ENCODE peak calls at places on chromosomes 13 and 19, in four cellular contexts. V, P, C and D are unnamed samples.
A peak's percentile ranks its signal among the peaks of the same experiment; 100 is the strongest.

GRCh38 chr19:31943305-31943704 is 402.1 kb upstream of the ZNF507 start:
- DNase-seq in V (no peak), P (no peak), C (no peak), D (no peak)

GRCh38 chr19:52464798-52465470 is 11.6 kb downstream of the ZNF578 start:
- DNase-seq in V (peak; percentile 64), P (no peak), C (peak; percentile 24), D (no peak)

GRCh38 chr13:76687467-76687866 is 198.7 kb downstream of the KCTD12 start:
- DNase-seq in V (no peak), P (no peak), C (no peak), D (no peak)

GRCh38 chr13:109485136-109485794 is 301.1 kb downstream of the IRS2 start:
- DNase-seq in V (no peak), P (no peak), C (no peak), D (no peak)

GRCh38 chr13:48156466-48156865 is 61.6 kb upstream of the MED4 start:
- DNase-seq in V (peak; percentile 37), P (no peak), C (no peak), D (no peak)

GRCh38 chr13:85597790-85598500 is 201.3 kb downstream of the SLITRK6 start:
- DNase-seq in V (no peak), P (no peak), C (no peak), D (no peak)

GRCh38 chr13:19957320-19958118 is 1.0 kb upstream of the ZMYM2 start:
- DNase-seq in V (no peak), P (peak; percentile 60), C (no peak), D (no peak)

GRCh38 chr13:90723381-90723780 is 624.1 kb upstream of the MIR17HG start:
- DNase-seq in V (no peak), P (no peak), C (no peak), D (no peak)

GRCh38 chr13:27388236-27388635 is 36.2 kb upstream of the GTF3A start:
- DNase-seq in V (no peak), P (no peak), C (no peak), D (no peak)

GRCh38 chr19:1122972-1123363 is 19.2 kb downstream of the GPX4 start:
- DNase-seq in V (peak; percentile 88), P (no peak), C (peak; percentile 29), D (peak; percentile 100)

GRCh38 chr13:34155931-34156607 is 338.1 kb downstream of the RFC3 start:
- DNase-seq in V (no peak), P (no peak), C (no peak), D (no peak)

GRCh38 chr13:81031996-81032395 is 691.1 kb upstream of the SPRY2 start:
- DNase-seq in V (no peak), P (no peak), C (no peak), D (no peak)

GRCh38 chr13:98467263-98467985 is 109.5 kb downstream of the STK24 start:
- DNase-seq in V (no peak), P (no peak), C (no peak), D (no peak)

GRCh38 chr13:98462946-98463345 is 114.0 kb downstream of the STK24 start:
- DNase-seq in V (no peak), P (no peak), C (no peak), D (no peak)

GRCh38 chr13:98468352-98468751 is 108.6 kb downstream of the STK24 start:
- DNase-seq in V (no peak), P (no peak), C (no peak), D (no peak)

GRCh38 chr13:98468929-98469328 is 108.0 kb downstream of the STK24 start:
- DNase-seq in V (no peak), P (no peak), C (no peak), D (no peak)

GRCh38 chr13:98466634-98467236 is 110.2 kb downstream of the STK24 start:
- DNase-seq in V (peak; percentile 54), P (no peak), C (peak; percentile 43), D (peak; percentile 94)
- TF ChIP-seq USF2 in V (no peak), P (no peak), C (no peak), D (no peak)

GRCh38 chr13:73365240-73365639 is 306.4 kb downstream of the KLF5 start:
- DNase-seq in V (no peak), P (no peak), C (no peak), D (no peak)

GRCh38 chr13:73367886-73368285 is 309.1 kb downstream of the KLF5 start:
- DNase-seq in V (no peak), P (no peak), C (no peak), D (no peak)

GRCh38 chr13:73364706-73365105 is 305.9 kb downstream of the KLF5 start:
- DNase-seq in V (no peak), P (no peak), C (no peak), D (no peak)

GRCh38 chr13:73366241-73366640 is 307.4 kb downstream of the KLF5 start:
- DNase-seq in V (no peak), P (no peak), C (no peak), D (no peak)

DNA sequence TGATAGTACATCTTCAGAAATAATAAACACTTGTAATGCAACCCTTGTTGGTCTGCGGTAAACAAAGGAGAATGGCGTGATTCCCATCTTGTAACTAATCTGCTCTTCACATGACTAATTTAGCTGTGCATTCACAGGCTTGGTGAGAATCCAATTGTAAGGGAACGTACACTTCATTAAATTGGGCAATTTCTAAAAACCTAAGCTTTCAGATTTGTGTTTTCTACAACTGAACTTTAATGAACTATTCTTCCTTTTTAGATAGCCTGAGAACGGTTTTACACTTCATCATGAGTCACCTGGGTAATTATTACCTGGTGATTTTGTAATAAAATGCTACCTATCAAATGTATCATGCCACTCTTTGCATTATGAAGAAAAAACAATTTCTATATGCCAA is 306.9 kb downstream of the KLF5 start:
- DNase-seq in V (no peak), P (no peak), C (no peak), D (no peak)
- TF ChIP-seq TAF1 in V (no peak), P (no peak), C (no peak), D (no peak)

DNA sequence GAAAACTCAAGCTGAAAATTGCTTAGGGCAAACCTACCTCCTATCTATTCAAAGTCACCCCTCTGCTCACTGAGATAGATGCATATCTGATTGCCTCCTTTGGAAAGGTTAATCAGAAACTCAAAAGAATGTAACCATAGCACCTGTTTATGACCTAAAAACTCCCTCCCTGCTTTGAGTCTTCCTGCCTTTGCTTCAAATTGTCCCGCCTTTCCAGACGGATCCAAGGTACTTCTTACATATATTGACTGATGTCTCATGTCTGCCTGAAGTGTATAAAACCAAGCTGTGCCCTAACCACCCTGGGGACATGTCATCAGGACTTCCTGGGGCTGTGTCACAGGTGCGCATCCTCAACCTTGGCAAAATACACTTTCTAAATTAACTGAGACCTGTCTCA is 118.6 kb downstream of the TBC1D4 start:
- DNase-seq in V (no peak), P (no peak), C (no peak), D (no peak)
- TF ChIP-seq ATF3 in V (no peak), P (no peak), C (no peak), D (no peak)

GRCh38 chr19:41741244-41741554 is 14.1 kb upstream of the CEACAM6 start:
- DNase-seq in V (no peak), P (no peak), C (no peak), D (no peak)

GRCh38 chr19:41745761-41746160 is 9.6 kb upstream of the CEACAM6 start:
- DNase-seq in V (no peak), P (no peak), C (no peak), D (no peak)

GRCh38 chr19:41744850-41745249 is 10.5 kb upstream of the CEACAM6 start:
- DNase-seq in V (no peak), P (no peak), C (no peak), D (no peak)

GRCh38 chr19:41739361-41739760 is 16.0 kb upstream of the CEACAM6 start:
- DNase-seq in V (no peak), P (no peak), C (no peak), D (no peak)

GRCh38 chr19:41740415-41741243 is 14.7 kb upstream of the CEACAM6 start:
- DNase-seq in V (no peak), P (no peak), C (no peak), D (no peak)
- TF ChIP-seq USF2 in V (no peak), P (no peak), C (no peak), D (no peak)

GRCh38 chr13:114143806-114144605 is 11.6 kb upstream of the RASA3 start:
- DNase-seq in V (peak; percentile 47), P (no peak), C (peak; percentile 74), D (no peak)

GRCh38 chr13:114141261-114141996 is 9.0 kb upstream of the RASA3 start:
- DNase-seq in V (no peak), P (no peak), C (no peak), D (no peak)

GRCh38 chr13:114144606-114145244 is 12.3 kb upstream of the RASA3 start:
- DNase-seq in V (no peak), P (no peak), C (no peak), D (no peak)

GRCh38 chr13:114142137-114142550 is 9.7 kb upstream of the RASA3 start:
- DNase-seq in V (no peak), P (no peak), C (no peak), D (no peak)

DNA sequence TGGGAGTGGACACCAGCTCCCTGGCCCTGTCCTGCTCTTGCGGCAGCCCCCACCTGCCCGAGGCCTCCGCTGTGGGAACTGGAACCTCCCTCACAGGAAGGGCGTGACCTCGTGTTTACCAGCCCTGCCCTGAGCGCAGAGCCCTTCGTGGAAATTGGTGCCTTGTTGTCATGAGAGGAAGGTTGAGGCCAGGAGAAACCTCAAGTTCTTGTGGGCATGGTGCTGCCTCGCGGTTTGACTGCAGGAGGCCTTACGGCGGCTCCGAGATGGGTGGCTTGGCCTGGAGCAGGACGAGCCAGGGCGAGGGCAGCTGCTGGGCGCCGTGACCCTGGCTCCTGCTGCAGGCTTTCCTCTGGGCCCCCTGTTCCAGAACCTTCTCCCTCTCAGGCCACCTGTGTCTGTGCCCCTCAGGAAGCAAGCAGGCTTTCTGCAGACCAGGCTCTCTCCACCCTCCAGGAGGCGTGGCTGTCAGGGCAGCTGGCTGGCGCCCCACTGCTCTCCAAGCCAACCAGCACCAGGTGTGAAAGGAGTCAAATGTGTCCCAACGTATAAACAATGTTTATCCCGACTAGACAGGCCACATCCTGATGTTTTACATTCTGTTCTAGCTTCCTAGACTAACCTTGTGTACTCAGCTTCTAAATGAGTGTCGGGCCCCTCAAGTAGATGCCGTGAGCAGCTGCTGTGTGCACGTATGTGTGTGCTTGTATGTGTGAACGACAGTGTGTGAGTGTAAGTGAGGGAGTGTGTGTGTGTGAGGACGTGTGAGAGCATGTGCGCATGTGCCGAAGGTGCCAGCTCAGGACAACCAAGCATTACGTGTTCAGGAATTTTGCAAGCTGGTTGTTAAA is 10.4 kb upstream of the RASA3 start:
- DNase-seq in V (no peak), P (no peak), C (no peak), D (no peak)
- TF ChIP-seq TAF1 in V (no peak), P (no peak), C (no peak), D (no peak)

DNA sequence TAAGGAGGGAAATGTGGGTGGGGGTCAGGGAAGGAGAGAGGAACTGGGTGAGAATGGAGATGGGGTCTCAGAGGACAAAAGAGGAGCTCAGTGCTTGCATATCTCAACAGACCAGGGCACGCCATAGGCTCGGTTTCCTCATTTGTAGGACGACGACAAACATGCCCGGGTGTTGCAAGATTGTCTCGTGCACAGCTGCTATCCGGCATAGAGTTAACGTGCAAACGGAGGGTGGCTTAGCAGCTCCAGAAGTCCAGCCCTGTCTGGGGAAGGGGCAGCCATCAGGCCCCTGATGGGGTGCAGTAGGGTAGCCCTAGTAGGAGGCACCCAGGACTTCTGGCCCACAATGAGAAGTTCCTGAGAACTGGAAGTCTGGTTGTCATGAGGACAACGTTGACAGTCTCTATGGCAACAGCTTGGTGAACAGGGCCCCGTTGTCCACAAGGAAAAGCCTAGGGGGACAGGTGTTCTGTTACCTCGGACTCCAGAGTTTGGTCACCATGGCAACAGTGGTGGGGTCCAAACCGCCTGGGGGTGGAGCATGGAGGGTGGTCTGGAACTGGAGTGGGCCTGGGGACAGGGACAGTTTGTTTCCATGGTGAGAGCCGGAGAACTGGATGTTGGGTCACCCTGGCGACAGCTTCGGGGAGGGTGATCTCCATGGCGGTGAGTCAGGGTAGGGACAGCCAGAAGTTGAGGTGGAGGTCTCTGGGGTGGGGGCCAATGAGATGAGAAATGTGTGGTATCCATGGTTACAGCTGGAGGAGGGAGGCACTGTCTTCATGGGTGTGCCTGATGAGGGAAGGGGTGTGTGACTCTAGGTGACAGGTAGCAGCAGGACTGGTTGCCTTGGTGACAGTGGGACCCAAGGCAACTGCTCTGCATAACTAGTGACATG is 16.8 kb downstream of the TM6SF2 start:
- DNase-seq in V (no peak), P (no peak), C (peak; percentile 31), D (no peak)
- TF ChIP-seq ATF3 in V (no peak), P (no peak), C (no peak), D (no peak)